ENCODE peak calls at places on chromosome 2, in four cellular contexts. T is cardiac fibroblast, W is endothelial cell, H is AG10803. B is an unnamed sample.

GRCh38 chr2:203692039-203692710 is 14.3 kb upstream of the CD28 start:
- DNase-seq in T (no peak), W (no peak), H (no peak), B (no peak)

GRCh38 chr2:191012845-191013616 is 940 bp downstream of the STAT1 start:
- DNase-seq in T (peak; percentile 51), W (no peak), H (peak; percentile 40), B (no peak)

GRCh38 chr2:204551464-204551863 is 6.2 kb downstream of the PARD3B start:
- DNase-seq in T (no peak), W (no peak), H (no peak), B (no peak)

GRCh38 chr2:176488446-176488845 is 219.2 kb downstream of the MTX2 start:
- DNase-seq in T (no peak), W (no peak), H (peak; percentile 94), B (peak; percentile 34)

GRCh38 chr2:88355486-88355885 is 97.0 kb downstream of the FOXI3 start:
- DNase-seq in T (no peak), W (no peak), H (no peak), B (no peak)

GRCh38 chr2:54360055-54360792 is 95.9 kb upstream of the SPTBN1 start:
- DNase-seq in T (peak; percentile 63), W (no peak), H (peak; percentile 56), B (peak; percentile 25)

GRCh38 chr2:180690611-180691010 is 289.8 kb upstream of the UBE2E3 start:
- DNase-seq in T (peak; percentile 83), W (no peak), H (peak; percentile 47), B (peak; percentile 82)

GRCh38 chr2:69588403-69588802 is 55.1 kb downstream of the AAK1 start:
- DNase-seq in T (no peak), W (no peak), H (no peak), B (no peak)

GRCh38 chr2:19505199-19506136 is 147.0 kb upstream of the OSR1 start:
- DNase-seq in T (no peak), W (no peak), H (no peak), B (no peak)

GRCh38 chr2:189524746-189525145 is 55.8 kb downstream of the SLC40A1 start:
- DNase-seq in T (no peak), W (no peak), H (no peak), B (no peak)

GRCh38 chr2:196149926-196150325 is 21.5 kb downstream of the STK17B start:
- DNase-seq in T (no peak), W (no peak), H (no peak), B (no peak)

GRCh38 chr2:233421091-233421816 is 67.0 kb downstream of the DGKD start:
- DNase-seq in T (no peak), W (no peak), H (no peak), B (no peak)

GRCh38 chr2:68732533-68732932 is 2.1 kb upstream of the ARHGAP25 start:
- DNase-seq in T (no peak), W (no peak), H (no peak), B (no peak)

GRCh38 chr2:45083175-45083574 is 73.9 kb upstream of the SIX2 start:
- DNase-seq in T (no peak), W (no peak), H (peak; percentile 25), B (no peak)

GRCh38 chr2:200742426-200742825 is 69.3 kb upstream of the BZW1 start:
- DNase-seq in T (peak; percentile 66), W (no peak), H (peak; percentile 81), B (no peak)

GRCh38 chr2:31075393-31075792 is 62.8 kb downstream of the GALNT14 start:
- DNase-seq in T (no peak), W (no peak), H (no peak), B (no peak)

GRCh38 chr2:52934354-52934898 is 833.2 kb upstream of the CHAC2 start:
- DNase-seq in T (peak; percentile 73), W (no peak), H (no peak), B (peak; percentile 20)

GRCh38 chr2:20641123-20641985 is 9.5 kb downstream of the HS1BP3 start:
- DNase-seq in T (peak; percentile 90), W (no peak), H (peak; percentile 64), B (peak; percentile 19)

GRCh38 chr2:85538507-85539360 is at the start of gene MAT2A:
- DNase-seq in T (peak; percentile 93), W (peak; percentile 99), H (peak; percentile 91), B (peak; percentile 89)

GRCh38 chr2:106995560-106995959 is 109.6 kb upstream of the ST6GAL2 start:
- DNase-seq in T (peak; percentile 52), W (no peak), H (peak; percentile 42), B (peak; percentile 14)

GRCh38 chr2:150076281-150076680 is 411.2 kb downstream of the RND3 start:
- DNase-seq in T (peak; percentile 79), W (no peak), H (peak; percentile 55), B (peak; percentile 76)

GRCh38 chr2:206260427-206261012 is 13.9 kb upstream of the ZDBF2 start:
- DNase-seq in T (peak; percentile 69), W (peak; percentile 9), H (peak; percentile 57), B (peak; percentile 51)

GRCh38 chr2:172246649-172247048 is 143.9 kb upstream of the DLX2 start:
- DNase-seq in T (peak; percentile 67), W (no peak), H (no peak), B (no peak)

GRCh38 chr2:11344956-11345671 is 678 bp upstream of the ROCK2 start:
- DNase-seq in T (peak; percentile 69), W (no peak), H (peak; percentile 96), B (peak; percentile 81)

GRCh38 chr2:149221898-149222297 is 108.5 kb upstream of the LYPD6 start:
- DNase-seq in T (no peak), W (no peak), H (no peak), B (no peak)

GRCh38 chr2:191804711-191805230 is 42.1 kb downstream of the CAVIN2 start:
- DNase-seq in T (no peak), W (no peak), H (no peak), B (no peak)

GRCh38 chr2:128638741-128639477 is 320.2 kb upstream of the HS6ST1 start:
- DNase-seq in T (no peak), W (peak; percentile 29), H (peak; percentile 39), B (peak; percentile 18)

GRCh38 chr2:119808516-119809147 is 48.9 kb downstream of the PTPN4 start:
- DNase-seq in T (peak; percentile 51), W (no peak), H (no peak), B (no peak)

GRCh38 chr2:238105506-238106338 is 5.6 kb downstream of the ESPNL start:
- DNase-seq in T (no peak), W (no peak), H (no peak), B (no peak)

GRCh38 chr2:192888090-192888489 is 693.4 kb upstream of the TMEFF2 start:
- DNase-seq in T (no peak), W (no peak), H (no peak), B (no peak)

GRCh38 chr2:242038928-242039341 is 169.4 kb downstream of the RTP5 start:
- DNase-seq in T (no peak), W (no peak), H (no peak), B (no peak)

GRCh38 chr2:140905078-140905781 is 1225.6 kb downstream of the LRP1B start:
- DNase-seq in T (no peak), W (no peak), H (no peak), B (no peak)

GRCh38 chr2:234678721-234679120 is 181.8 kb upstream of the ARL4C start:
- DNase-seq in T (peak; percentile 80), W (no peak), H (peak; percentile 99), B (peak; percentile 30)

GRCh38 chr2:228700638-228701037 is 519.2 kb upstream of the SPHKAP start:
- DNase-seq in T (peak; percentile 91), W (no peak), H (peak; percentile 63), B (peak; percentile 66)

GRCh38 chr2:10812362-10813084 is at the start of gene PDIA6:
- DNase-seq in T (peak; percentile 97), W (peak; percentile 98), H (peak; percentile 96), B (peak; percentile 96)

GRCh38 chr2:122100371-122101150 is 345.1 kb downstream of the TSN start:
- DNase-seq in T (peak; percentile 81), W (no peak), H (peak; percentile 42), B (no peak)

GRCh38 chr2:180367831-180368230 is 360.7 kb upstream of the CWC22 start:
- DNase-seq in T (peak; percentile 87), W (no peak), H (peak; percentile 62), B (peak; percentile 38)

DNA sequence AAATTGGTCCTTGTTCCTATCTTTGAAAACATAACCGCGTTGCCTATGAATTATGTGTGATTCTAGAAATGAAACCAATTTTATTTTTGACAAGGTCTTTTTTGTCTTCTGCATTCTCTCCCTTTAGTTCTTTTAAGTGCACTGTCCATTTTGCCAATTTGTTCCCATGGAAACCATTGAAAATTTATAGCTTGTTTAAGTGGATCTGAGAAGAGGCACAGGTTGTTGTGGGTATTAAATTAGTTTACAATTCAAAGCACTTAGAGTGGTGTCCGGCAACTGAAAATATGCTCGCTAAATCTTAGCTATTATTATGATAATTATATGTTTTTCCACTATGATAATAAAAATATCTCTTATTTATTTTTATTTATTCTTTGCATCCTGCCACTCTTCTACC is 107.5 kb upstream of the FSHR start:
- DNase-seq in T (no peak), W (no peak), H (no peak), B (no peak)
- TF ChIP-seq CTCF in T (no peak), W (no peak), H (no peak), B (no peak)

GRCh38 chr2:37575780-37576179 is 95.7 kb downstream of the CDC42EP3 start:
- DNase-seq in T (no peak), W (no peak), H (peak; percentile 11), B (no peak)

GRCh38 chr2:37582371-37582770 is 89.1 kb downstream of the CDC42EP3 start:
- DNase-seq in T (no peak), W (no peak), H (peak; percentile 44), B (no peak)

GRCh38 chr2:37576831-37577230 is 94.6 kb downstream of the CDC42EP3 start:
- DNase-seq in T (peak; percentile 63), W (no peak), H (peak; percentile 51), B (no peak)

GRCh38 chr2:37581433-37581832 is 90.0 kb downstream of the CDC42EP3 start:
- DNase-seq in T (no peak), W (no peak), H (no peak), B (no peak)

GRCh38 chr2:37579314-37579713 is 92.1 kb downstream of the CDC42EP3 start:
- DNase-seq in T (no peak), W (no peak), H (no peak), B (no peak)
- TF ChIP-seq CTCF in T (no peak), W (no peak), H (no peak), B (no peak)

DNA sequence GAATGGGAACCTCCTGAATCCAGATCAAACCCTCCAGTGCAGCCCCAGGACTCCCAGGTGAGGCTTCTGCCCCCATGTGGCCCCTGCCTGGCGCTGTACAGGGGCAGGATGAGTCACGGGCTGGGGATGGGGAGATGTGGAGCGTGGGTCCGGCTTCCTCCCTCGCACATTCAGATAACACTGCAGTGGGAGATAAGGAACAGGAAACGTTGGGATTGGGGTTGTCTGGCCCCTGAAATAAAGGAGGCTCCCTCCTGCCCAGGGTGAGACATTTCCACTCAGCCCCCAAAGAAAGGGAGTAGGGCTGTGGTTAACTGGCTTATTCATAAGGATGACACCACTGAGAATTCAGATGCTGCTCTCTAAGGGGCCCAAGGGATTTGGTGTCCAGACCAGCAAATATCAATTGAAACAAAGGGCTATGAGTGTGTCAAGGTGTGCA is 30.7 kb downstream of the IGFBP5 start:
- DNase-seq in T (peak; percentile 43), W (no peak), H (no peak), B (no peak)
- TF ChIP-seq CTCF in T (peak; percentile 25), W (no peak), H (peak; percentile 15), B (peak; percentile 26)

GRCh38 chr2:218975060-218975777 is 9.8 kb downstream of the FEV start:
- DNase-seq in T (no peak), W (no peak), H (no peak), B (no peak)
- TF ChIP-seq CTCF in T (no peak), W (no peak), H (no peak), B (no peak)